ENCODE peak calls at places on chromosomes 13 and 19, in eight cellular contexts. One of them, this sample, is unnamed.

GRCh38 chr13:44915962-44916361 is 73.3 kb downstream of the NUFIP1 start:
- DNase-seq in ELF-1: no peak
- DNase-seq in neural progenitor cell: no peak
- DNase-seq in fibroblast of mammary gland: no peak
- DNase-seq in stimulated activated CD8-positive, alpha-beta memory T cell treated with anti-CD3 and anti-CD28 coated beads, Interleukin-2, amount 100 ng/mL, for 48 hours: no peak
- DNase-seq in SJSA1: peak
- DNase-seq in LoVo: no peak
- DNase-seq in T-cell: no peak
- DNase-seq in this sample: no peak

GRCh38 chr19:16204005-16204294 is 6.2 kb downstream of the AP1M1 start:
- DNase-seq in ELF-1: no peak
- DNase-seq in neural progenitor cell: no peak
- DNase-seq in fibroblast of mammary gland: no peak
- DNase-seq in stimulated activated CD8-positive, alpha-beta memory T cell treated with anti-CD3 and anti-CD28 coated beads, Interleukin-2, amount 100 ng/mL, for 48 hours: no peak
- DNase-seq in SJSA1: no peak
- DNase-seq in LoVo: no peak
- DNase-seq in T-cell: no peak
- DNase-seq in this sample: no peak

GRCh38 chr19:42140125-42140754 is 8.0 kb upstream of the POU2F2 start:
- DNase-seq in ELF-1: peak
- DNase-seq in neural progenitor cell: peak
- DNase-seq in fibroblast of mammary gland: peak
- DNase-seq in stimulated activated CD8-positive, alpha-beta memory T cell treated with anti-CD3 and anti-CD28 coated beads, Interleukin-2, amount 100 ng/mL, for 48 hours: no peak
- DNase-seq in SJSA1: peak
- DNase-seq in LoVo: peak
- DNase-seq in T-cell: no peak
- DNase-seq in this sample: no peak

GRCh38 chr13:95497307-95497943 is 55.1 kb upstream of the CLDN10 start:
- DNase-seq in ELF-1: no peak
- DNase-seq in neural progenitor cell: no peak
- DNase-seq in fibroblast of mammary gland: no peak
- DNase-seq in stimulated activated CD8-positive, alpha-beta memory T cell treated with anti-CD3 and anti-CD28 coated beads, Interleukin-2, amount 100 ng/mL, for 48 hours: no peak
- DNase-seq in SJSA1: no peak
- DNase-seq in LoVo: no peak
- DNase-seq in T-cell: no peak
- DNase-seq in this sample: no peak

GRCh38 chr13:78700121-78700910 is 41.4 kb upstream of the OBI1 start:
- DNase-seq in ELF-1: no peak
- DNase-seq in neural progenitor cell: no peak
- DNase-seq in fibroblast of mammary gland: no peak
- DNase-seq in stimulated activated CD8-positive, alpha-beta memory T cell treated with anti-CD3 and anti-CD28 coated beads, Interleukin-2, amount 100 ng/mL, for 48 hours: no peak
- DNase-seq in SJSA1: no peak
- DNase-seq in LoVo: no peak
- DNase-seq in T-cell: no peak
- DNase-seq in this sample: no peak

GRCh38 chr13:100892981-100893380 is 218.4 kb upstream of the TMTC4 start:
- DNase-seq in ELF-1: no peak
- DNase-seq in neural progenitor cell: no peak
- DNase-seq in fibroblast of mammary gland: no peak
- DNase-seq in stimulated activated CD8-positive, alpha-beta memory T cell treated with anti-CD3 and anti-CD28 coated beads, Interleukin-2, amount 100 ng/mL, for 48 hours: no peak
- DNase-seq in SJSA1: no peak
- DNase-seq in LoVo: no peak
- DNase-seq in T-cell: no peak
- DNase-seq in this sample: no peak

GRCh38 chr19:5971714-5972354 is 6.1 kb downstream of the RANBP3 start:
- DNase-seq in ELF-1: no peak
- DNase-seq in neural progenitor cell: no peak
- DNase-seq in fibroblast of mammary gland: no peak
- DNase-seq in stimulated activated CD8-positive, alpha-beta memory T cell treated with anti-CD3 and anti-CD28 coated beads, Interleukin-2, amount 100 ng/mL, for 48 hours: no peak
- DNase-seq in SJSA1: no peak
- DNase-seq in LoVo: no peak
- DNase-seq in T-cell: no peak
- DNase-seq in this sample: no peak

GRCh38 chr13:26037302-26037701 is 14.5 kb downstream of the SHISA2 start:
- DNase-seq in ELF-1: peak
- DNase-seq in neural progenitor cell: peak
- DNase-seq in fibroblast of mammary gland: no peak
- DNase-seq in stimulated activated CD8-positive, alpha-beta memory T cell treated with anti-CD3 and anti-CD28 coated beads, Interleukin-2, amount 100 ng/mL, for 48 hours: no peak
- DNase-seq in SJSA1: no peak
- DNase-seq in LoVo: no peak
- DNase-seq in T-cell: peak
- DNase-seq in this sample: no peak

GRCh38 chr19:35066121-35066520 is 24.6 kb downstream of the HPN start:
- DNase-seq in ELF-1: no peak
- DNase-seq in neural progenitor cell: no peak
- DNase-seq in fibroblast of mammary gland: no peak
- DNase-seq in stimulated activated CD8-positive, alpha-beta memory T cell treated with anti-CD3 and anti-CD28 coated beads, Interleukin-2, amount 100 ng/mL, for 48 hours: no peak
- DNase-seq in SJSA1: no peak
- DNase-seq in LoVo: no peak
- DNase-seq in T-cell: no peak
- DNase-seq in this sample: no peak

GRCh38 chr13:48859168-48860105 is 116.3 kb upstream of the FNDC3A start:
- DNase-seq in ELF-1: peak
- DNase-seq in neural progenitor cell: no peak
- DNase-seq in fibroblast of mammary gland: no peak
- DNase-seq in stimulated activated CD8-positive, alpha-beta memory T cell treated with anti-CD3 and anti-CD28 coated beads, Interleukin-2, amount 100 ng/mL, for 48 hours: no peak
- DNase-seq in SJSA1: no peak
- DNase-seq in LoVo: no peak
- DNase-seq in T-cell: no peak
- DNase-seq in this sample: no peak

GRCh38 chr13:67075239-67075638 is 154.9 kb downstream of the PCDH9 start:
- DNase-seq in ELF-1: no peak
- DNase-seq in neural progenitor cell: no peak
- DNase-seq in fibroblast of mammary gland: peak
- DNase-seq in stimulated activated CD8-positive, alpha-beta memory T cell treated with anti-CD3 and anti-CD28 coated beads, Interleukin-2, amount 100 ng/mL, for 48 hours: no peak
- DNase-seq in SJSA1: no peak
- DNase-seq in LoVo: no peak
- DNase-seq in T-cell: no peak
- DNase-seq in this sample: no peak

GRCh38 chr19:30207357-30207756 is 164.8 kb upstream of the ZNF536 start:
- DNase-seq in ELF-1: no peak
- DNase-seq in neural progenitor cell: no peak
- DNase-seq in fibroblast of mammary gland: no peak
- DNase-seq in stimulated activated CD8-positive, alpha-beta memory T cell treated with anti-CD3 and anti-CD28 coated beads, Interleukin-2, amount 100 ng/mL, for 48 hours: no peak
- DNase-seq in SJSA1: peak
- DNase-seq in LoVo: no peak
- DNase-seq in T-cell: no peak
- DNase-seq in this sample: no peak

GRCh38 chr13:114161644-114162532 is 17.2 kb upstream of the CFAP97D2 start:
- DNase-seq in ELF-1: peak
- DNase-seq in neural progenitor cell: no peak
- DNase-seq in fibroblast of mammary gland: peak
- DNase-seq in stimulated activated CD8-positive, alpha-beta memory T cell treated with anti-CD3 and anti-CD28 coated beads, Interleukin-2, amount 100 ng/mL, for 48 hours: no peak
- DNase-seq in SJSA1: no peak
- DNase-seq in LoVo: peak
- DNase-seq in T-cell: peak
- DNase-seq in this sample: no peak

GRCh38 chr13:99132295-99132835 is 68.3 kb upstream of the UBAC2 start:
- DNase-seq in ELF-1: no peak
- DNase-seq in neural progenitor cell: no peak
- DNase-seq in fibroblast of mammary gland: no peak
- DNase-seq in stimulated activated CD8-positive, alpha-beta memory T cell treated with anti-CD3 and anti-CD28 coated beads, Interleukin-2, amount 100 ng/mL, for 48 hours: no peak
- DNase-seq in SJSA1: peak
- DNase-seq in LoVo: no peak
- DNase-seq in T-cell: no peak
- DNase-seq in this sample: no peak

GRCh38 chr13:111565400-111565799 is 245.0 kb downstream of the TEX29 start:
- DNase-seq in ELF-1: no peak
- DNase-seq in neural progenitor cell: no peak
- DNase-seq in fibroblast of mammary gland: no peak
- DNase-seq in stimulated activated CD8-positive, alpha-beta memory T cell treated with anti-CD3 and anti-CD28 coated beads, Interleukin-2, amount 100 ng/mL, for 48 hours: no peak
- DNase-seq in SJSA1: no peak
- DNase-seq in LoVo: no peak
- DNase-seq in T-cell: no peak
- DNase-seq in this sample: no peak

GRCh38 chr19:56958428-56958827 is 117.9 kb upstream of the PEG3 start:
- DNase-seq in ELF-1: no peak
- DNase-seq in neural progenitor cell: no peak
- DNase-seq in fibroblast of mammary gland: no peak
- DNase-seq in stimulated activated CD8-positive, alpha-beta memory T cell treated with anti-CD3 and anti-CD28 coated beads, Interleukin-2, amount 100 ng/mL, for 48 hours: no peak
- DNase-seq in SJSA1: no peak
- DNase-seq in LoVo: no peak
- DNase-seq in T-cell: no peak
- DNase-seq in this sample: no peak

GRCh38 chr13:76009491-76009890 is 373.4 kb downstream of the LMO7 start:
- DNase-seq in ELF-1: no peak
- DNase-seq in neural progenitor cell: no peak
- DNase-seq in fibroblast of mammary gland: peak
- DNase-seq in stimulated activated CD8-positive, alpha-beta memory T cell treated with anti-CD3 and anti-CD28 coated beads, Interleukin-2, amount 100 ng/mL, for 48 hours: no peak
- DNase-seq in SJSA1: no peak
- DNase-seq in LoVo: no peak
- DNase-seq in T-cell: no peak
- DNase-seq in this sample: no peak

GRCh38 chr19:46461537-46461936 is 9.8 kb downstream of the PNMA8A start:
- DNase-seq in ELF-1: no peak
- DNase-seq in neural progenitor cell: no peak
- DNase-seq in fibroblast of mammary gland: peak
- DNase-seq in stimulated activated CD8-positive, alpha-beta memory T cell treated with anti-CD3 and anti-CD28 coated beads, Interleukin-2, amount 100 ng/mL, for 48 hours: no peak
- DNase-seq in SJSA1: no peak
- DNase-seq in LoVo: no peak
- DNase-seq in T-cell: no peak
- DNase-seq in this sample: no peak

GRCh38 chr19:52110780-52111179 is 15.2 kb upstream of the ZNF841 start:
- DNase-seq in ELF-1: no peak
- DNase-seq in neural progenitor cell: no peak
- DNase-seq in fibroblast of mammary gland: no peak
- DNase-seq in stimulated activated CD8-positive, alpha-beta memory T cell treated with anti-CD3 and anti-CD28 coated beads, Interleukin-2, amount 100 ng/mL, for 48 hours: no peak
- DNase-seq in SJSA1: no peak
- DNase-seq in LoVo: no peak
- DNase-seq in T-cell: no peak
- DNase-seq in this sample: no peak

GRCh38 chr13:107883561-107884175 is 331.7 kb downstream of the LIG4 start:
- DNase-seq in ELF-1: no peak
- DNase-seq in neural progenitor cell: no peak
- DNase-seq in fibroblast of mammary gland: no peak
- DNase-seq in stimulated activated CD8-positive, alpha-beta memory T cell treated with anti-CD3 and anti-CD28 coated beads, Interleukin-2, amount 100 ng/mL, for 48 hours: no peak
- DNase-seq in SJSA1: peak
- DNase-seq in LoVo: peak
- DNase-seq in T-cell: no peak
- DNase-seq in this sample: no peak

GRCh38 chr13:40058757-40059236 is 403.3 kb downstream of the COG6 start:
- DNase-seq in ELF-1: no peak
- DNase-seq in neural progenitor cell: no peak
- DNase-seq in fibroblast of mammary gland: peak
- DNase-seq in stimulated activated CD8-positive, alpha-beta memory T cell treated with anti-CD3 and anti-CD28 coated beads, Interleukin-2, amount 100 ng/mL, for 48 hours: no peak
- DNase-seq in SJSA1: no peak
- DNase-seq in LoVo: no peak
- DNase-seq in T-cell: no peak
- DNase-seq in this sample: no peak

GRCh38 chr13:45289936-45290563 is 50.9 kb downstream of the TPT1 start:
- DNase-seq in ELF-1: no peak
- DNase-seq in neural progenitor cell: no peak
- DNase-seq in fibroblast of mammary gland: no peak
- DNase-seq in stimulated activated CD8-positive, alpha-beta memory T cell treated with anti-CD3 and anti-CD28 coated beads, Interleukin-2, amount 100 ng/mL, for 48 hours: no peak
- DNase-seq in SJSA1: no peak
- DNase-seq in LoVo: no peak
- DNase-seq in T-cell: no peak
- DNase-seq in this sample: no peak

GRCh38 chr19:14116525-14116917 is 1.0 kb downstream of the PRKACA start:
- DNase-seq in ELF-1: no peak
- DNase-seq in neural progenitor cell: no peak
- DNase-seq in fibroblast of mammary gland: no peak
- DNase-seq in stimulated activated CD8-positive, alpha-beta memory T cell treated with anti-CD3 and anti-CD28 coated beads, Interleukin-2, amount 100 ng/mL, for 48 hours: no peak
- DNase-seq in SJSA1: no peak
- DNase-seq in LoVo: no peak
- DNase-seq in T-cell: no peak
- DNase-seq in this sample: no peak

GRCh38 chr19:20616071-20616470 is 45.3 kb downstream of the ZNF626 start:
- DNase-seq in ELF-1: no peak
- DNase-seq in neural progenitor cell: no peak
- DNase-seq in fibroblast of mammary gland: no peak
- DNase-seq in stimulated activated CD8-positive, alpha-beta memory T cell treated with anti-CD3 and anti-CD28 coated beads, Interleukin-2, amount 100 ng/mL, for 48 hours: no peak
- DNase-seq in SJSA1: no peak
- DNase-seq in LoVo: no peak
- DNase-seq in T-cell: no peak
- DNase-seq in this sample: no peak

GRCh38 chr13:112772929-112773328 is 83.1 kb downstream of the ATP11A start:
- DNase-seq in ELF-1: no peak
- DNase-seq in neural progenitor cell: no peak
- DNase-seq in fibroblast of mammary gland: no peak
- DNase-seq in stimulated activated CD8-positive, alpha-beta memory T cell treated with anti-CD3 and anti-CD28 coated beads, Interleukin-2, amount 100 ng/mL, for 48 hours: no peak
- DNase-seq in SJSA1: no peak
- DNase-seq in LoVo: no peak
- DNase-seq in T-cell: no peak
- DNase-seq in this sample: no peak

GRCh38 chr13:31090921-31091624 is 70.6 kb downstream of the HSPH1 start:
- DNase-seq in ELF-1: peak
- DNase-seq in neural progenitor cell: no peak
- DNase-seq in fibroblast of mammary gland: no peak
- DNase-seq in stimulated activated CD8-positive, alpha-beta memory T cell treated with anti-CD3 and anti-CD28 coated beads, Interleukin-2, amount 100 ng/mL, for 48 hours: no peak
- DNase-seq in SJSA1: no peak
- DNase-seq in LoVo: no peak
- DNase-seq in T-cell: no peak
- DNase-seq in this sample: no peak

GRCh38 chr19:50257141-50257540 is 53.7 kb downstream of the MYH14 start:
- DNase-seq in ELF-1: no peak
- DNase-seq in neural progenitor cell: no peak
- DNase-seq in fibroblast of mammary gland: no peak
- DNase-seq in stimulated activated CD8-positive, alpha-beta memory T cell treated with anti-CD3 and anti-CD28 coated beads, Interleukin-2, amount 100 ng/mL, for 48 hours: no peak
- DNase-seq in SJSA1: no peak
- DNase-seq in LoVo: no peak
- DNase-seq in T-cell: no peak
- DNase-seq in this sample: no peak

GRCh38 chr13:109256866-109257760 is 529.3 kb downstream of the IRS2 start:
- DNase-seq in ELF-1: peak
- DNase-seq in neural progenitor cell: no peak
- DNase-seq in fibroblast of mammary gland: peak
- DNase-seq in stimulated activated CD8-positive, alpha-beta memory T cell treated with anti-CD3 and anti-CD28 coated beads, Interleukin-2, amount 100 ng/mL, for 48 hours: no peak
- DNase-seq in SJSA1: peak
- DNase-seq in LoVo: peak
- DNase-seq in T-cell: no peak
- DNase-seq in this sample: no peak

GRCh38 chr13:49641810-49642291 is 13.5 kb downstream of the ARL11 start:
- DNase-seq in ELF-1: peak
- DNase-seq in neural progenitor cell: no peak
- DNase-seq in fibroblast of mammary gland: peak
- DNase-seq in stimulated activated CD8-positive, alpha-beta memory T cell treated with anti-CD3 and anti-CD28 coated beads, Interleukin-2, amount 100 ng/mL, for 48 hours: no peak
- DNase-seq in SJSA1: no peak
- DNase-seq in LoVo: no peak
- DNase-seq in T-cell: no peak
- DNase-seq in this sample: no peak

GRCh38 chr19:12711187-12711586 is 12.5 kb downstream of the TNPO2 start:
- DNase-seq in ELF-1: no peak
- DNase-seq in neural progenitor cell: no peak
- DNase-seq in fibroblast of mammary gland: no peak
- DNase-seq in stimulated activated CD8-positive, alpha-beta memory T cell treated with anti-CD3 and anti-CD28 coated beads, Interleukin-2, amount 100 ng/mL, for 48 hours: no peak
- DNase-seq in SJSA1: no peak
- DNase-seq in LoVo: no peak
- DNase-seq in T-cell: no peak
- DNase-seq in this sample: no peak